ENCODE peak calls at places on chromosomes 12 and 14, in ten cellular contexts. One of them, this sample, is unnamed. For H3K27me3, the result is how much of the 10 kb centered on the place peaks cover.

GRCh38 chr12:59699408-59700144 is 103.7 kb downstream of the SLC16A7 start:
- DNase-seq in fibroblast of lung: peak
- DNase-seq in cardiac muscle cell: no peak
- DNase-seq in mammary epithelial cell: peak
- DNase-seq in left ventricle myocardium inferior: no peak
- DNase-seq in A673: peak
- DNase-seq in thoracic aorta: no peak
- DNase-seq in SK-N-SH: no peak
- DNase-seq in stomach: no peak
- DNase-seq in lung: no peak
- DNase-seq in this sample: peak

GRCh38 chr14:106208794-106209193 is 682.4 kb downstream of the TMEM121 start:
- DNase-seq in lung: no peak
- DNase-seq in fibroblast of lung: no peak
- DNase-seq in thoracic aorta: no peak
- DNase-seq in cardiac muscle cell: no peak
- DNase-seq in A673: no peak
- DNase-seq in stomach: no peak
- DNase-seq in SK-N-SH: no peak
- DNase-seq in mammary epithelial cell: no peak
- DNase-seq in left ventricle myocardium inferior: no peak
- DNase-seq in this sample: no peak

GRCh38 chr14:70987042-70987441 is 79.8 kb downstream of the PCNX1 start:
- DNase-seq in left ventricle myocardium inferior: no peak
- DNase-seq in mammary epithelial cell: peak
- DNase-seq in stomach: no peak
- DNase-seq in thoracic aorta: no peak
- DNase-seq in A673: no peak
- DNase-seq in cardiac muscle cell: no peak
- DNase-seq in fibroblast of lung: peak
- DNase-seq in lung: no peak
- DNase-seq in SK-N-SH: no peak
- DNase-seq in this sample: no peak

GRCh38 chr14:21933681-21934080 is 260.1 kb upstream of the OR4E1 start:
- DNase-seq in mammary epithelial cell: no peak
- DNase-seq in A673: no peak
- DNase-seq in fibroblast of lung: no peak
- DNase-seq in cardiac muscle cell: peak
- DNase-seq in stomach: no peak
- DNase-seq in thoracic aorta: no peak
- DNase-seq in left ventricle myocardium inferior: no peak
- DNase-seq in SK-N-SH: no peak
- DNase-seq in lung: no peak
- DNase-seq in this sample: peak

GRCh38 chr14:68248481-68249255 is 429.1 kb downstream of the RAD51B start:
- DNase-seq in left ventricle myocardium inferior: no peak
- DNase-seq in SK-N-SH: peak
- DNase-seq in fibroblast of lung: peak
- DNase-seq in A673: peak
- DNase-seq in cardiac muscle cell: peak
- DNase-seq in stomach: no peak
- DNase-seq in lung: no peak
- DNase-seq in thoracic aorta: no peak
- DNase-seq in mammary epithelial cell: peak
- DNase-seq in this sample: no peak

GRCh38 chr14:89613260-89614008 is 196.4 kb upstream of the FOXN3 start:
- DNase-seq in mammary epithelial cell: no peak
- DNase-seq in thoracic aorta: no peak
- DNase-seq in SK-N-SH: no peak
- DNase-seq in fibroblast of lung: no peak
- DNase-seq in cardiac muscle cell: no peak
- DNase-seq in lung: no peak
- DNase-seq in A673: no peak
- DNase-seq in left ventricle myocardium inferior: no peak
- DNase-seq in stomach: no peak
- DNase-seq in this sample: no peak

GRCh38 chr14:52071675-52072074 is 2.8 kb upstream of the NID2 start:
- DNase-seq in stomach: no peak
- DNase-seq in fibroblast of lung: no peak
- DNase-seq in SK-N-SH: no peak
- DNase-seq in thoracic aorta: no peak
- DNase-seq in mammary epithelial cell: no peak
- DNase-seq in A673: peak
- DNase-seq in cardiac muscle cell: peak
- DNase-seq in lung: no peak
- DNase-seq in left ventricle myocardium inferior: no peak
- DNase-seq in this sample: no peak

GRCh38 chr14:94051115-94051514 is 25.0 kb downstream of the OTUB2 start:
- DNase-seq in SK-N-SH: no peak
- DNase-seq in stomach: peak
- DNase-seq in A673: peak
- DNase-seq in fibroblast of lung: peak
- DNase-seq in mammary epithelial cell: peak
- DNase-seq in left ventricle myocardium inferior: peak
- DNase-seq in thoracic aorta: no peak
- DNase-seq in lung: peak
- DNase-seq in cardiac muscle cell: peak
- DNase-seq in this sample: no peak

GRCh38 chr14:99273724-99274345 is 1.8 kb upstream of the BCL11B start:
- DNase-seq in fibroblast of lung: peak
- DNase-seq in left ventricle myocardium inferior: no peak
- DNase-seq in lung: no peak
- DNase-seq in cardiac muscle cell: no peak
- DNase-seq in mammary epithelial cell: peak
- DNase-seq in thoracic aorta: no peak
- DNase-seq in SK-N-SH: no peak
- DNase-seq in A673: peak
- DNase-seq in stomach: peak
- DNase-seq in this sample: peak

GRCh38 chr14:33512201-33512600 is 438.7 kb downstream of the EGLN3 start:
- DNase-seq in left ventricle myocardium inferior: no peak
- DNase-seq in SK-N-SH: no peak
- DNase-seq in stomach: no peak
- DNase-seq in mammary epithelial cell: peak
- DNase-seq in A673: no peak
- DNase-seq in thoracic aorta: no peak
- DNase-seq in lung: no peak
- DNase-seq in fibroblast of lung: peak
- DNase-seq in cardiac muscle cell: no peak
- DNase-seq in this sample: no peak

GRCh38 chr14:85534435-85534834 is 4.5 kb downstream of the FLRT2 start:
- DNase-seq in cardiac muscle cell: peak
- DNase-seq in thoracic aorta: no peak
- DNase-seq in left ventricle myocardium inferior: no peak
- DNase-seq in mammary epithelial cell: peak
- DNase-seq in SK-N-SH: no peak
- DNase-seq in stomach: no peak
- DNase-seq in lung: no peak
- DNase-seq in fibroblast of lung: no peak
- DNase-seq in A673: peak
- DNase-seq in this sample: peak

GRCh38 chr14:89336338-89336737 is 80.7 kb downstream of the FOXN3 start:
- DNase-seq in left ventricle myocardium inferior: no peak
- DNase-seq in A673: no peak
- DNase-seq in cardiac muscle cell: no peak
- DNase-seq in SK-N-SH: no peak
- DNase-seq in fibroblast of lung: no peak
- DNase-seq in stomach: no peak
- DNase-seq in lung: no peak
- DNase-seq in thoracic aorta: no peak
- DNase-seq in mammary epithelial cell: no peak
- DNase-seq in this sample: no peak

GRCh38 chr12:132427999-132428871 is 61.7 kb upstream of the FBRSL1 start:
- DNase-seq in lung: no peak
- DNase-seq in left ventricle myocardium inferior: no peak
- DNase-seq in SK-N-SH: no peak
- DNase-seq in thoracic aorta: no peak
- DNase-seq in fibroblast of lung: no peak
- DNase-seq in stomach: peak
- DNase-seq in mammary epithelial cell: no peak
- DNase-seq in A673: no peak
- DNase-seq in cardiac muscle cell: no peak
- DNase-seq in this sample: no peak

GRCh38 chr14:83559721-83560120 is 1970.2 kb upstream of the FLRT2 start:
- DNase-seq in fibroblast of lung: peak
- DNase-seq in SK-N-SH: no peak
- DNase-seq in mammary epithelial cell: no peak
- DNase-seq in cardiac muscle cell: no peak
- DNase-seq in thoracic aorta: no peak
- DNase-seq in stomach: no peak
- DNase-seq in A673: no peak
- DNase-seq in lung: no peak
- DNase-seq in left ventricle myocardium inferior: no peak
- DNase-seq in this sample: no peak

GRCh38 chr12:38921025-38921677 is 15.8 kb upstream of the CPNE8 start:
- DNase-seq in fibroblast of lung: peak
- DNase-seq in thoracic aorta: no peak
- DNase-seq in A673: peak
- DNase-seq in stomach: peak
- DNase-seq in SK-N-SH: peak
- DNase-seq in lung: peak
- DNase-seq in mammary epithelial cell: peak
- DNase-seq in left ventricle myocardium inferior: peak
- DNase-seq in cardiac muscle cell: peak
- DNase-seq in this sample: peak

GRCh38 chr12:107243316-107243715 is 150.0 kb upstream of the CRY1 start:
- DNase-seq in lung: no peak
- DNase-seq in fibroblast of lung: no peak
- DNase-seq in left ventricle myocardium inferior: no peak
- DNase-seq in mammary epithelial cell: no peak
- DNase-seq in SK-N-SH: no peak
- DNase-seq in cardiac muscle cell: no peak
- DNase-seq in A673: no peak
- DNase-seq in stomach: no peak
- DNase-seq in thoracic aorta: no peak
- DNase-seq in this sample: no peak

GRCh38 chr14:78701246-78701645 is 531.1 kb downstream of the NRXN3 start:
- DNase-seq in lung: no peak
- DNase-seq in SK-N-SH: no peak
- DNase-seq in fibroblast of lung: peak
- DNase-seq in stomach: no peak
- DNase-seq in mammary epithelial cell: no peak
- DNase-seq in thoracic aorta: no peak
- DNase-seq in A673: no peak
- DNase-seq in left ventricle myocardium inferior: no peak
- DNase-seq in cardiac muscle cell: peak
- DNase-seq in this sample: no peak

GRCh38 chr12:11824069-11824468 is 174.6 kb downstream of the ETV6 start:
- DNase-seq in thoracic aorta: no peak
- DNase-seq in cardiac muscle cell: no peak
- DNase-seq in SK-N-SH: no peak
- DNase-seq in A673: no peak
- DNase-seq in mammary epithelial cell: no peak
- DNase-seq in stomach: no peak
- DNase-seq in fibroblast of lung: no peak
- DNase-seq in lung: no peak
- DNase-seq in left ventricle myocardium inferior: no peak
- DNase-seq in this sample: no peak
- H3K27ac ChIP-seq in thoracic aorta: no peak
- H3K27ac ChIP-seq in cardiac muscle cell: peak
- H3K27ac ChIP-seq in SK-N-SH: no peak
- H3K27ac ChIP-seq in A673: peak
- H3K27ac ChIP-seq in mammary epithelial cell: no peak
- H3K27ac ChIP-seq in stomach: no peak
- H3K27ac ChIP-seq in fibroblast of lung: no peak
- H3K27ac ChIP-seq in lung: no peak
- H3K27ac ChIP-seq in left ventricle myocardium inferior: no peak
- H3K27ac ChIP-seq in this sample: no peak

GRCh38 chr12:74903522-74903921 is 306.1 kb downstream of the KCNC2 start:
- DNase-seq in SK-N-SH: no peak
- DNase-seq in fibroblast of lung: peak
- DNase-seq in thoracic aorta: no peak
- DNase-seq in cardiac muscle cell: no peak
- DNase-seq in stomach: no peak
- DNase-seq in mammary epithelial cell: peak
- DNase-seq in A673: peak
- DNase-seq in lung: no peak
- DNase-seq in left ventricle myocardium inferior: no peak
- DNase-seq in this sample: peak
- TF ChIP-seq CTCF in SK-N-SH: peak
- TF ChIP-seq CTCF in fibroblast of lung: peak
- TF ChIP-seq CTCF in thoracic aorta: no peak
- TF ChIP-seq CTCF in cardiac muscle cell: no peak
- TF ChIP-seq CTCF in stomach: no peak
- TF ChIP-seq CTCF in mammary epithelial cell: peak
- TF ChIP-seq CTCF in A673: peak
- TF ChIP-seq CTCF in lung: no peak
- TF ChIP-seq CTCF in left ventricle myocardium inferior: no peak
- TF ChIP-seq CTCF in this sample: peak

DNA sequence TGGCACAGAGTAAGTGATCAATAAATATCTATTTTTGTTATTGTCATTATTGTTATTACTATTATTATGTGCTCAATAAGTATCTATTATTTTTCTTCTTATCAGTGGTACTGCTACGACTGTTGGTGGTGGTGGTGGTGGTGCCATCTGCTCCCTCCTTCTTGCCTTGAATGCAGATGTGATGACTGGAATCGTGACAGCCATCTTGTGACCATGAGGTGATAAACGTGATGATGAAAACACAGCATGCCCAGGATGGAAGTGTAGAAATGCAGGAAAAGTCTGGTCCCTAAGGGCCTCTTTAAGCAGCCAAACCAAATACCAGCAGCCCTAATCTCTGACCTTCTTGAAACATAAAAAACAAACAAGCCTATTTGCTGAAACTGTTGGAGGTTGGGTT is 22.4 kb downstream of the SLC6A12 start:
- DNase-seq in fibroblast of lung: no peak
- DNase-seq in cardiac muscle cell: no peak
- DNase-seq in thoracic aorta: no peak
- DNase-seq in SK-N-SH: no peak
- DNase-seq in lung: no peak
- DNase-seq in mammary epithelial cell: no peak
- DNase-seq in stomach: no peak
- DNase-seq in left ventricle myocardium inferior: no peak
- DNase-seq in A673: no peak
- DNase-seq in this sample: no peak
- H3K27me3 ChIP-seq in fibroblast of lung: under half
- H3K27me3 ChIP-seq in cardiac muscle cell: under half
- H3K27me3 ChIP-seq in thoracic aorta: under half
- H3K27me3 ChIP-seq in SK-N-SH: under half
- H3K27me3 ChIP-seq in lung: under half
- H3K27me3 ChIP-seq in mammary epithelial cell: under half
- H3K27me3 ChIP-seq in stomach: under half
- H3K27me3 ChIP-seq in left ventricle myocardium inferior: under half
- H3K27me3 ChIP-seq in A673: under half
- H3K27me3 ChIP-seq in this sample: under half

DNA sequence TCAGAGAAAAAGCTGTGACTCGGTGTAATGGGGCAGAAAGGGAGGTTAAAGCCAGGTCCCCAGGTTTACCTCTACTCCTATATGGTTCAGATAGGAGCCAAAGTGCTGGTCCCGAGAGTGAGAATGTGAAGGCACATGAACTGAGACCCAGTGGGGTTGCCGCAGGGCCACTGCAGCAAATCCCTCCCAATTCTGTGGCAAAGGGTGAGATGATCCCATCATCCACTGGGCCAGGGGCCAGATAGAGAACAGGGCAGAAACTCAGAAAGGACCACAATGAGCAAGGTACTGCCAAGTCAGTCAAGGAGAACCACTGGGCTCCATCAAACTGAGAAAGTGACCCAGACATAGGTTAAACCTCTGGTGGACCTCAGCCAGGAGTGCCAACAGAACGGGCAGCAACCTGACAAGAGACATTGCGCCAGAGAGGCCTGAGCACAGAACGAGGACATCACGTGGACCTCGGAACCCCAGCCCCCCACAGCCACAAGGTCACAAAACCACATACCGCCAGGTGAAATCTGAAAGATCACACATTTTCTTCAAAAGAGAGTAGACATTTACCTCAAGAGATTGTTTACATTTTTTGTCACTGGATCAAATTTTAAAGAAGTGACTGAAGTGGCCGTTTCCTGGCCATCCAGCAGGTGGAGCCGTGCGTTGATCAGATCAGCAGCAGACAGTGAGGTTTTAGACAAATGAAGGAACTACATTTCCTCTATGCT is 20.5 kb upstream of the ITPR2 start:
- DNase-seq in SK-N-SH: peak
- DNase-seq in cardiac muscle cell: peak
- DNase-seq in mammary epithelial cell: peak
- DNase-seq in thoracic aorta: no peak
- DNase-seq in left ventricle myocardium inferior: peak
- DNase-seq in lung: peak
- DNase-seq in fibroblast of lung: peak
- DNase-seq in stomach: peak
- DNase-seq in A673: peak
- DNase-seq in this sample: no peak
- H3K27ac ChIP-seq in SK-N-SH: peak
- H3K27ac ChIP-seq in cardiac muscle cell: no peak
- H3K27ac ChIP-seq in mammary epithelial cell: no peak
- H3K27ac ChIP-seq in thoracic aorta: no peak
- H3K27ac ChIP-seq in left ventricle myocardium inferior: no peak
- H3K27ac ChIP-seq in lung: no peak
- H3K27ac ChIP-seq in fibroblast of lung: no peak
- H3K27ac ChIP-seq in stomach: no peak
- H3K27ac ChIP-seq in A673: no peak
- H3K27ac ChIP-seq in this sample: no peak